ENCODE peak calls at places on chromosomes 12 and 14, in nine cellular contexts. V, A, U, Z, C, M, Y, G and P are unnamed samples.

GRCh38 chr14:98665019-98665418 is 607.0 kb downstream of the BCL11B start:
- DNase-seq in G (no peak), C (no peak), M (no peak), U (no peak), V (no peak), Y (no peak), A (no peak), Z (no peak), P (peak; percentile 38)

GRCh38 chr12:57726151-57726883 is 12.2 kb downstream of the AGAP2 start:
- DNase-seq in C (peak; percentile 75), M (peak; percentile 89), Z (peak; percentile 41), Y (peak; percentile 74), V (peak; percentile 91), A (peak; percentile 19), G (no peak), U (peak; percentile 72), P (peak; percentile 100)

GRCh38 chr12:109995366-109995702 is 834 bp downstream of the GIT2 start:
- DNase-seq in M (no peak), G (no peak), A (no peak), C (peak; percentile 21), V (no peak), U (no peak), Z (no peak), Y (no peak), P (no peak)

GRCh38 chr12:76762556-76762955 is 1.4 kb upstream of the ZDHHC17 start:
- DNase-seq in V (no peak), Y (no peak), M (no peak), C (no peak), G (no peak), U (no peak), Z (no peak), A (no peak), P (peak; percentile 18)

GRCh38 chr12:46292754-46293402 is 24.0 kb upstream of the SLC38A1 start:
- DNase-seq in Y (no peak), C (no peak), M (no peak), V (no peak), A (no peak), U (no peak), Z (no peak), G (no peak), P (no peak)

GRCh38 chr14:98931911-98932310 is 340.1 kb downstream of the BCL11B start:
- DNase-seq in U (no peak), M (no peak), Y (no peak), C (no peak), Z (no peak), A (peak; percentile 26), G (peak; percentile 34), V (peak; percentile 62), P (no peak)

GRCh38 chr12:96400631-96401060 is 407 bp upstream of the CDK17 start:
- DNase-seq in M (no peak), G (no peak), Y (peak; percentile 18), A (no peak), C (no peak), V (no peak), U (no peak), Z (no peak), P (peak; percentile 57)

GRCh38 chr12:3489057-3489456 is 1.9 kb upstream of the PRMT8 start:
- DNase-seq in M (peak; percentile 71), U (no peak), Y (no peak), C (no peak), G (no peak), Z (no peak), V (no peak), A (no peak), P (no peak)

GRCh38 chr14:104564744-104565679 is 14.6 kb upstream of the C14orf180 start:
- DNase-seq in Z (no peak), G (no peak), C (no peak), M (no peak), A (no peak), Y (no peak), V (no peak), U (no peak), P (no peak)

GRCh38 chr14:50388256-50388931 is 8.3 kb downstream of the CDKL1 start:
- DNase-seq in U (no peak), V (no peak), Z (no peak), M (no peak), C (no peak), A (no peak), Y (no peak), G (no peak), P (no peak)

GRCh38 chr14:91164676-91165075 is 50.8 kb downstream of the DGLUCY start:
- DNase-seq in A (no peak), Y (no peak), C (no peak), U (no peak), V (no peak), M (no peak), Z (no peak), G (no peak), P (no peak)

GRCh38 chr12:107402041-107403022 is 283.3 kb upstream of the PWP1 start:
- DNase-seq in A (peak; percentile 46), V (no peak), M (peak; percentile 70), U (peak; percentile 64), Y (peak; percentile 70), G (peak; percentile 21), C (no peak), Z (no peak), P (peak; percentile 59)

GRCh38 chr14:100754020-100754419 is 27.3 kb downstream of the DLK1 start:
- DNase-seq in G (no peak), V (no peak), M (no peak), C (no peak), A (no peak), Y (no peak), U (no peak), Z (no peak), P (no peak)

GRCh38 chr12:27034607-27035293 is 12.4 kb downstream of the MED21 start:
- DNase-seq in V (no peak), Z (no peak), C (no peak), Y (no peak), U (no peak), M (no peak), G (no peak), A (no peak), P (peak; percentile 97)

GRCh38 chr12:102816816-102817434 is 100.1 kb downstream of the PAH start:
- DNase-seq in U (peak; percentile 19), Y (peak; percentile 32), G (no peak), C (no peak), V (no peak), M (peak; percentile 36), Z (no peak), A (no peak), P (no peak)

GRCh38 chr14:86257973-86258372 is 728.0 kb downstream of the FLRT2 start:
- DNase-seq in A (no peak), G (no peak), C (no peak), U (peak; percentile 9), M (no peak), V (no peak), Y (no peak), Z (no peak), P (no peak)

GRCh38 chr12:93671044-93671443 is 6.1 kb upstream of the CRADD start:
- DNase-seq in Y (no peak), Z (no peak), V (no peak), C (no peak), A (no peak), U (no peak), G (no peak), M (no peak), P (no peak)

GRCh38 chr12:54125950-54126695 is 62.7 kb downstream of the SMUG1 start:
- DNase-seq in Z (no peak), V (peak; percentile 80), Y (no peak), U (no peak), G (no peak), A (no peak), C (no peak), M (no peak), P (no peak)